ENCODE peak calls at places on chromosomes 7 and 10, in eight cellular contexts. O is transverse colon; L is GM23338; B is A549; J is stimulated activated CD8-positive, alpha-beta memory T cell treated with anti-CD3 and anti-CD28 coated beads, Interleukin-2, amount 100 ng/mL, for 48 hours; S is stimulated activated effector memory CD8-positive, alpha-beta T cell treated with anti-CD3 and anti-CD28 coated beads, Interleukin-12 subunit alpha, Interleukin-12 subunit beta, amount 100 ng/mL, for 72 hours; A is NCI-H2081; E is T-helper 1 cell. Y is an unnamed sample.

GRCh38 chr7:36037121-36037662 is 115.9 kb upstream of the EEPD1 start:
- DNase-seq in O (peak; percentile 37), L (peak; percentile 13), B (peak; percentile 66), J (no peak), S (no peak), A (peak; percentile 42), E (no peak), Y (no peak)

GRCh38 chr10:16816142-16816541 is 1.1 kb downstream of the RSU1 start:
- DNase-seq in O (no peak), L (no peak), B (no peak), J (no peak), S (no peak), A (no peak), E (no peak), Y (no peak)

GRCh38 chr7:133863362-133864061 is 263.6 kb upstream of the LRGUK start:
- DNase-seq in O (no peak), L (no peak), B (no peak), J (no peak), S (no peak), A (peak; percentile 68), E (no peak), Y (no peak)

GRCh38 chr7:30901856-30902255 is 9.8 kb upstream of the AQP1 start:
- DNase-seq in O (no peak), L (no peak), B (no peak), J (no peak), S (no peak), A (no peak), E (no peak), Y (no peak)

GRCh38 chr7:42189535-42189934 is 47.5 kb downstream of the GLI3 start:
- DNase-seq in O (no peak), L (no peak), B (no peak), J (no peak), S (no peak), A (no peak), E (no peak), Y (no peak)

GRCh38 chr7:141731476-141732149 is 6.5 kb upstream of the SSBP1 start:
- DNase-seq in O (no peak), L (no peak), B (no peak), J (no peak), S (no peak), A (no peak), E (no peak), Y (no peak)

GRCh38 chr10:90787906-90788491 is 69.8 kb downstream of the HTR7 start:
- DNase-seq in O (peak; percentile 13), L (peak; percentile 79), B (peak; percentile 22), J (no peak), S (no peak), A (peak; percentile 41), E (no peak), Y (no peak)

GRCh38 chr7:102175423-102176170 is 111.1 kb upstream of the SH2B2 start:
- DNase-seq in O (peak; percentile 18), L (no peak), B (no peak), J (no peak), S (no peak), A (no peak), E (no peak), Y (no peak)

GRCh38 chr10:132884041-132884440 is 58.3 kb downstream of the CFAP46 start:
- DNase-seq in O (no peak), L (no peak), B (no peak), J (no peak), S (no peak), A (no peak), E (no peak), Y (no peak)

GRCh38 chr7:2088801-2089200 is 143.9 kb downstream of the MAD1L1 start:
- DNase-seq in O (no peak), L (no peak), B (no peak), J (no peak), S (no peak), A (no peak), E (no peak), Y (no peak)

GRCh38 chr10:34323197-34323596 is 491.9 kb downstream of the PARD3 start:
- DNase-seq in O (no peak), L (no peak), B (no peak), J (no peak), S (no peak), A (no peak), E (no peak), Y (no peak)

GRCh38 chr7:122136033-122136432 is 8.0 kb downstream of the AASS start:
- DNase-seq in O (no peak), L (no peak), B (no peak), J (no peak), S (no peak), A (peak; percentile 54), E (no peak), Y (no peak)

GRCh38 chr10:2334542-2334941 is 597.2 kb upstream of the ADARB2 start:
- DNase-seq in O (no peak), L (no peak), B (no peak), J (no peak), S (no peak), A (no peak), E (no peak), Y (no peak)

GRCh38 chr7:45660201-45660900 is 86.2 kb downstream of the ADCY1 start:
- DNase-seq in O (no peak), L (no peak), B (no peak), J (no peak), S (no peak), A (no peak), E (no peak), Y (no peak)

GRCh38 chr10:72709041-72709440 is 17.1 kb downstream of the MCU start:
- DNase-seq in O (no peak), L (no peak), B (no peak), J (no peak), S (no peak), A (no peak), E (no peak), Y (no peak)

GRCh38 chr7:102834466-102834865 is 78.3 kb upstream of the LRRC17 start:
- DNase-seq in O (no peak), L (no peak), B (no peak), J (no peak), S (no peak), A (no peak), E (no peak), Y (no peak)

GRCh38 chr10:58590152-58590551 is 77.5 kb downstream of the BICC1 start:
- DNase-seq in O (no peak), L (no peak), B (peak; percentile 51), J (no peak), S (no peak), A (no peak), E (no peak), Y (no peak)

GRCh38 chr10:70481831-70482530 is 3.4 kb downstream of the PALD1 start:
- DNase-seq in O (no peak), L (no peak), B (no peak), J (no peak), S (no peak), A (no peak), E (no peak), Y (no peak)

GRCh38 chr10:101588879-101589278 is 758 bp downstream of the DPCD start:
- DNase-seq in O (no peak), L (no peak), B (peak; percentile 39), J (no peak), S (no peak), A (no peak), E (no peak), Y (no peak)

GRCh38 chr7:129494041-129494440 is 8.3 kb upstream of the SMKR1 start:
- DNase-seq in O (no peak), L (no peak), B (no peak), J (no peak), S (no peak), A (no peak), E (no peak), Y (no peak)